ENCODE peak calls at places on chromosomes 11 and 22, in seven cellular contexts. One of them, this sample, is unnamed.

GRCh38 chr11:77361184-77361583 is 59.7 kb upstream of the GDPD4 start:
- DNase-seq in mesendoderm: peak; percentile 94
- DNase-seq in trophoblast cell: no peak
- DNase-seq in neuronal stem cell: no peak
- DNase-seq in mesenchymal stem cell: peak; percentile 17
- DNase-seq in IMR-90: peak; percentile 63
- DNase-seq in H1: no peak
- DNase-seq in this sample: no peak

GRCh38 chr22:49931863-49932262 is 13.4 kb downstream of the CRELD2 start:
- DNase-seq in mesendoderm: no peak
- DNase-seq in H1: no peak
- DNase-seq in mesenchymal stem cell: no peak
- DNase-seq in IMR-90: no peak
- DNase-seq in neuronal stem cell: no peak
- DNase-seq in trophoblast cell: no peak
- DNase-seq in this sample: no peak

GRCh38 chr11:58926251-58926650 is 13.0 kb upstream of the GLYATL1 start:
- DNase-seq in IMR-90: peak; percentile 72
- DNase-seq in mesendoderm: no peak
- DNase-seq in mesenchymal stem cell: peak; percentile 20
- DNase-seq in trophoblast cell: no peak
- DNase-seq in neuronal stem cell: no peak
- DNase-seq in H1: no peak
- DNase-seq in this sample: no peak

GRCh38 chr22:20080445-20080775 is 369 bp downstream of the DGCR8 start:
- DNase-seq in trophoblast cell: peak; percentile 65
- DNase-seq in mesendoderm: peak; percentile 71
- DNase-seq in IMR-90: peak; percentile 30
- DNase-seq in H1: no peak
- DNase-seq in mesenchymal stem cell: peak; percentile 77
- DNase-seq in neuronal stem cell: peak; percentile 58
- DNase-seq in this sample: peak; percentile 52

GRCh38 chr11:44568358-44568705 is 2.9 kb downstream of the CD82 start:
- DNase-seq in mesenchymal stem cell: no peak
- DNase-seq in IMR-90: no peak
- DNase-seq in H1: no peak
- DNase-seq in trophoblast cell: no peak
- DNase-seq in neuronal stem cell: no peak
- DNase-seq in mesendoderm: no peak
- DNase-seq in this sample: no peak

GRCh38 chr11:1304376-1304775 is 5.1 kb downstream of the TOLLIP start:
- DNase-seq in mesendoderm: no peak
- DNase-seq in IMR-90: no peak
- DNase-seq in H1: no peak
- DNase-seq in mesenchymal stem cell: no peak
- DNase-seq in trophoblast cell: no peak
- DNase-seq in neuronal stem cell: no peak
- DNase-seq in this sample: no peak

GRCh38 chr11:134063991-134064747 is 4.7 kb upstream of the JAM3 start:
- DNase-seq in mesenchymal stem cell: no peak
- DNase-seq in trophoblast cell: peak; percentile 97
- DNase-seq in H1: no peak
- DNase-seq in IMR-90: no peak
- DNase-seq in neuronal stem cell: no peak
- DNase-seq in mesendoderm: no peak
- DNase-seq in this sample: no peak

GRCh38 chr11:27656806-27657483 is 43.3 kb downstream of the BDNF start:
- DNase-seq in mesendoderm: peak; percentile 25
- DNase-seq in trophoblast cell: peak; percentile 70
- DNase-seq in mesenchymal stem cell: no peak
- DNase-seq in neuronal stem cell: no peak
- DNase-seq in IMR-90: no peak
- DNase-seq in H1: no peak
- DNase-seq in this sample: no peak

GRCh38 chr11:45087301-45087700 is 59.1 kb upstream of the PRDM11 start:
- DNase-seq in IMR-90: peak; percentile 60
- DNase-seq in trophoblast cell: peak; percentile 59
- DNase-seq in neuronal stem cell: no peak
- DNase-seq in H1: no peak
- DNase-seq in mesenchymal stem cell: peak; percentile 90
- DNase-seq in mesendoderm: no peak
- DNase-seq in this sample: no peak

GRCh38 chr22:36860821-36861659 is at the start of gene NCF4:
- DNase-seq in trophoblast cell: peak; percentile 55
- DNase-seq in mesendoderm: no peak
- DNase-seq in IMR-90: no peak
- DNase-seq in neuronal stem cell: no peak
- DNase-seq in mesenchymal stem cell: no peak
- DNase-seq in H1: no peak
- DNase-seq in this sample: no peak

GRCh38 chr11:92867913-92868619 is 101.4 kb upstream of the MTNR1B start:
- DNase-seq in H1: no peak
- DNase-seq in trophoblast cell: no peak
- DNase-seq in IMR-90: no peak
- DNase-seq in mesendoderm: no peak
- DNase-seq in mesenchymal stem cell: no peak
- DNase-seq in neuronal stem cell: no peak
- DNase-seq in this sample: no peak

GRCh38 chr11:67262731-67263675 is 3.3 kb upstream of the GRK2 start:
- DNase-seq in neuronal stem cell: no peak
- DNase-seq in mesendoderm: peak; percentile 85
- DNase-seq in H1: no peak
- DNase-seq in IMR-90: peak; percentile 76
- DNase-seq in mesenchymal stem cell: peak; percentile 83
- DNase-seq in trophoblast cell: peak; percentile 68
- DNase-seq in this sample: peak; percentile 87

GRCh38 chr22:34294986-34295385 is 374.7 kb upstream of the LARGE1 start:
- DNase-seq in mesendoderm: no peak
- DNase-seq in neuronal stem cell: no peak
- DNase-seq in trophoblast cell: no peak
- DNase-seq in mesenchymal stem cell: no peak
- DNase-seq in IMR-90: no peak
- DNase-seq in H1: no peak
- DNase-seq in this sample: no peak

GRCh38 chr11:83223457-83223856 is 29.9 kb downstream of the ANKRD42 start:
- DNase-seq in trophoblast cell: no peak
- DNase-seq in neuronal stem cell: no peak
- DNase-seq in mesendoderm: no peak
- DNase-seq in IMR-90: no peak
- DNase-seq in mesenchymal stem cell: no peak
- DNase-seq in H1: no peak
- DNase-seq in this sample: no peak

GRCh38 chr11:83220279-83220678 is 26.8 kb downstream of the ANKRD42 start:
- DNase-seq in IMR-90: no peak
- DNase-seq in trophoblast cell: peak; percentile 8
- DNase-seq in H1: no peak
- DNase-seq in mesendoderm: no peak
- DNase-seq in neuronal stem cell: no peak
- DNase-seq in mesenchymal stem cell: no peak
- DNase-seq in this sample: no peak

GRCh38 chr11:83221694-83222093 is 28.2 kb downstream of the ANKRD42 start:
- DNase-seq in mesendoderm: peak; percentile 6
- DNase-seq in neuronal stem cell: no peak
- DNase-seq in mesenchymal stem cell: no peak
- DNase-seq in H1: no peak
- DNase-seq in IMR-90: no peak
- DNase-seq in trophoblast cell: no peak
- DNase-seq in this sample: no peak

GRCh38 chr11:83222499-83222898 is 29.0 kb downstream of the ANKRD42 start:
- DNase-seq in trophoblast cell: no peak
- DNase-seq in mesenchymal stem cell: no peak
- DNase-seq in H1: no peak
- DNase-seq in neuronal stem cell: no peak
- DNase-seq in IMR-90: peak; percentile 71
- DNase-seq in mesendoderm: no peak
- DNase-seq in this sample: no peak

GRCh38 chr11:83219095-83219494 is 25.6 kb downstream of the ANKRD42 start:
- DNase-seq in trophoblast cell: no peak
- DNase-seq in mesendoderm: peak; percentile 58
- DNase-seq in mesenchymal stem cell: no peak
- DNase-seq in neuronal stem cell: no peak
- DNase-seq in IMR-90: no peak
- DNase-seq in H1: no peak
- DNase-seq in this sample: peak; percentile 53
- H2AK5ac ChIP-seq in trophoblast cell: no peak overlapping the region
- H2AK5ac ChIP-seq in mesendoderm: no peak overlapping the region
- H2AK5ac ChIP-seq in mesenchymal stem cell: no peak overlapping the region
- H2AK5ac ChIP-seq in neuronal stem cell: no peak overlapping the region
- H2AK5ac ChIP-seq in IMR-90: no peak overlapping the region
- H2AK5ac ChIP-seq in H1: no peak overlapping the region
- H2AK5ac ChIP-seq in this sample: no peak overlapping the region

GRCh38 chr11:12680940-12681258 is 6.7 kb downstream of the TEAD1 start:
- DNase-seq in IMR-90: no peak
- DNase-seq in trophoblast cell: no peak
- DNase-seq in mesenchymal stem cell: no peak
- DNase-seq in H1: no peak
- DNase-seq in neuronal stem cell: no peak
- DNase-seq in mesendoderm: no peak
- DNase-seq in this sample: no peak
- H3K9ac ChIP-seq in IMR-90: peak overlapping the region; percentile 7
- H3K9ac ChIP-seq in trophoblast cell: no peak overlapping the region
- H3K9ac ChIP-seq in mesenchymal stem cell: peak overlapping the region; percentile 2
- H3K9ac ChIP-seq in H1: no peak overlapping the region
- H3K9ac ChIP-seq in neuronal stem cell: no peak overlapping the region
- H3K9ac ChIP-seq in mesendoderm: no peak overlapping the region
- H3K9ac ChIP-seq in this sample: no peak overlapping the region

GRCh38 chr11:62921201-62921572 is at the start of gene CHRM1:
- DNase-seq in mesendoderm: no peak
- DNase-seq in trophoblast cell: no peak
- DNase-seq in neuronal stem cell: no peak
- DNase-seq in H1: no peak
- DNase-seq in IMR-90: no peak
- DNase-seq in mesenchymal stem cell: no peak
- DNase-seq in this sample: no peak

GRCh38 chr11:62922189-62922589 is 1.0 kb upstream of the CHRM1 start:
- DNase-seq in H1: no peak
- DNase-seq in trophoblast cell: no peak
- DNase-seq in mesenchymal stem cell: no peak
- DNase-seq in IMR-90: no peak
- DNase-seq in neuronal stem cell: no peak
- DNase-seq in mesendoderm: no peak
- DNase-seq in this sample: no peak

GRCh38 chr11:62922653-62923371 is 1.6 kb upstream of the CHRM1 start:
- DNase-seq in mesenchymal stem cell: no peak
- DNase-seq in mesendoderm: peak; percentile 40
- DNase-seq in trophoblast cell: peak; percentile 65
- DNase-seq in IMR-90: no peak
- DNase-seq in neuronal stem cell: no peak
- DNase-seq in H1: no peak
- DNase-seq in this sample: no peak

GRCh38 chr11:62919898-62920640 is 1.1 kb downstream of the CHRM1 start:
- DNase-seq in mesenchymal stem cell: no peak
- DNase-seq in mesendoderm: no peak
- DNase-seq in IMR-90: no peak
- DNase-seq in H1: no peak
- DNase-seq in neuronal stem cell: no peak
- DNase-seq in trophoblast cell: peak; percentile 48
- DNase-seq in this sample: no peak

GRCh38 chr11:62921573-62922188 is 518 bp upstream of the CHRM1 start:
- DNase-seq in IMR-90: peak; percentile 17
- DNase-seq in mesendoderm: no peak
- DNase-seq in trophoblast cell: peak; percentile 99
- DNase-seq in mesenchymal stem cell: no peak
- DNase-seq in H1: no peak
- DNase-seq in neuronal stem cell: no peak
- DNase-seq in this sample: no peak
- H2BK5ac ChIP-seq in IMR-90: no peak overlapping the region
- H2BK5ac ChIP-seq in mesendoderm: no peak overlapping the region
- H2BK5ac ChIP-seq in trophoblast cell: no peak overlapping the region
- H2BK5ac ChIP-seq in mesenchymal stem cell: no peak overlapping the region
- H2BK5ac ChIP-seq in H1: peak overlapping the region; percentile 7
- H2BK5ac ChIP-seq in neuronal stem cell: no peak overlapping the region
- H2BK5ac ChIP-seq in this sample: no peak overlapping the region

GRCh38 chr22:28004021-28004420 is 85.0 kb upstream of the PITPNB start:
- DNase-seq in mesendoderm: no peak
- DNase-seq in trophoblast cell: no peak
- DNase-seq in neuronal stem cell: no peak
- DNase-seq in IMR-90: no peak
- DNase-seq in H1: no peak
- DNase-seq in mesenchymal stem cell: no peak
- DNase-seq in this sample: no peak

GRCh38 chr22:28008649-28009048 is 89.6 kb upstream of the PITPNB start:
- DNase-seq in trophoblast cell: no peak
- DNase-seq in mesenchymal stem cell: no peak
- DNase-seq in H1: no peak
- DNase-seq in IMR-90: no peak
- DNase-seq in mesendoderm: no peak
- DNase-seq in neuronal stem cell: no peak
- DNase-seq in this sample: no peak

GRCh38 chr22:28008056-28008455 is 89.0 kb upstream of the PITPNB start:
- DNase-seq in mesenchymal stem cell: no peak
- DNase-seq in mesendoderm: no peak
- DNase-seq in H1: no peak
- DNase-seq in IMR-90: no peak
- DNase-seq in trophoblast cell: no peak
- DNase-seq in neuronal stem cell: no peak
- DNase-seq in this sample: no peak

GRCh38 chr22:28005513-28005912 is 86.5 kb upstream of the PITPNB start:
- DNase-seq in neuronal stem cell: no peak
- DNase-seq in mesenchymal stem cell: no peak
- DNase-seq in trophoblast cell: no peak
- DNase-seq in IMR-90: no peak
- DNase-seq in mesendoderm: no peak
- DNase-seq in H1: no peak
- DNase-seq in this sample: no peak

DNA sequence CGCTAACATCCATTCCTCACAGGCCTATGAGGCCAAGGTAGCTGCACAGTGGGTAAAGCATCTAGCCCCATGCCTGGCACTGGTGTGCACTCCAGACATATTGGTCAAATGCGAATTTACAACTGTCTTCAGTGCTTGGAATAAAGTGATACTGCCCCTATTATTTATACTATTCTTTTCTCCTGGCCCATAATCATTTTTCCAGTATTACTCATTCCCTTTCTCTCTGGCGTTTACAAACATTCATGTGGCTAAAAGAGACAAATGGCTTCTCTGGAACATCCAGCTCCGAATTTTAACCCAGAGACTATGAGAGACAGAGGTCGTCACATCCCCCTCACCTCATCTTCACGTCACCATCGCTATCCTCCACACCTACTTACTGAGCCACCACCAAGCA is 87.2 kb upstream of the PITPNB start:
- DNase-seq in neuronal stem cell: no peak
- DNase-seq in trophoblast cell: no peak
- DNase-seq in mesendoderm: no peak
- DNase-seq in IMR-90: peak; percentile 37
- DNase-seq in H1: no peak
- DNase-seq in mesenchymal stem cell: peak; percentile 30
- DNase-seq in this sample: no peak
- H2AK5ac ChIP-seq in neuronal stem cell: no peak overlapping the region
- H2AK5ac ChIP-seq in trophoblast cell: no peak overlapping the region
- H2AK5ac ChIP-seq in mesendoderm: no peak overlapping the region
- H2AK5ac ChIP-seq in IMR-90: peak overlapping the region; percentile 33
- H2AK5ac ChIP-seq in H1: no peak overlapping the region
- H2AK5ac ChIP-seq in mesenchymal stem cell: no peak overlapping the region
- H2AK5ac ChIP-seq in this sample: no peak overlapping the region

This sample was measured in H9.